ENCODE peak calls at places on chromosomes 2 and 18, in eight cellular contexts. Q is pancreas; I is tibial artery; D is brain microvascular endothelial cell; Z is CD8-positive, alpha-beta T cell; J is Panc1; A is ovary; B is CD4-positive, alpha-beta memory T cell. R is an unnamed sample.
A peak's percentile ranks its signal among the peaks of the same experiment; 100 is the strongest.

GRCh38 chr2:238518828-238519186 is 92.1 kb downstream of the ASB1 start:
- DNase-seq in I (no peak), Q (no peak), J (no peak), A (no peak), B (no peak), D (no peak), Z (no peak), R (no peak)

GRCh38 chr2:85243101-85244072 is 84.4 kb downstream of the TGOLN2 start:
- DNase-seq in Z (no peak), Q (peak; percentile 83), B (no peak), I (peak; percentile 50), D (peak; percentile 18), A (no peak), J (no peak), R (peak; percentile 48)

GRCh38 chr2:65300134-65300771 is 72.6 kb downstream of the ACTR2 start:
- DNase-seq in B (no peak), D (peak; percentile 60), Z (no peak), J (no peak), A (peak; percentile 87), I (peak; percentile 88), Q (no peak), R (peak; percentile 87)

GRCh38 chr18:78732273-78733210 is 247.1 kb upstream of the SALL3 start:
- DNase-seq in Z (no peak), A (no peak), B (no peak), J (no peak), Q (no peak), I (no peak), D (no peak), R (no peak)

GRCh38 chr2:108911807-108912628 is 77.0 kb downstream of the EDAR start:
- DNase-seq in I (no peak), D (no peak), B (no peak), J (no peak), A (no peak), Z (no peak), Q (no peak), R (no peak)

GRCh38 chr2:134406311-134406710 is 152.4 kb downstream of the MGAT5 start:
- DNase-seq in B (no peak), A (no peak), Z (no peak), Q (no peak), I (no peak), J (no peak), D (no peak), R (no peak)

GRCh38 chr2:55003706-55004639 is 46.3 kb downstream of the RTN4 start:
- DNase-seq in Q (no peak), J (no peak), Z (no peak), D (no peak), B (no peak), I (no peak), A (no peak), R (no peak)

GRCh38 chr18:5073026-5073944 is 123.8 kb downstream of the AKAIN1 start:
- DNase-seq in I (no peak), J (peak; percentile 17), D (peak; percentile 2), Q (no peak), Z (no peak), B (peak; percentile 15), A (no peak), R (no peak)

GRCh38 chr2:174717916-174718315 is 46.4 kb downstream of the CHRNA1 start:
- DNase-seq in I (no peak), D (no peak), J (no peak), A (no peak), Z (no peak), B (no peak), Q (no peak), R (no peak)

GRCh38 chr2:16215892-16216554 is 275.7 kb downstream of the MYCN start:
- DNase-seq in B (no peak), J (no peak), A (no peak), Z (no peak), I (no peak), Q (no peak), D (no peak), R (peak; percentile 23)

GRCh38 chr18:2087877-2088673 is 483.2 kb downstream of the METTL4 start:
- DNase-seq in B (no peak), D (no peak), A (no peak), Z (no peak), J (no peak), Q (no peak), I (peak; percentile 29), R (peak; percentile 69)

GRCh38 chr2:102460467-102460866 is 12.6 kb upstream of the SLC9A4 start:
- DNase-seq in D (no peak), B (no peak), A (no peak), J (no peak), Q (no peak), Z (no peak), I (no peak), R (no peak)

GRCh38 chr2:192814376-192814775 is 619.6 kb upstream of the TMEFF2 start:
- DNase-seq in A (no peak), Z (no peak), D (no peak), Q (no peak), I (no peak), B (no peak), J (no peak), R (no peak)

GRCh38 chr2:102142829-102143449 is 393 bp downstream of the IL1R1 start:
- DNase-seq in Q (no peak), B (no peak), Z (no peak), A (no peak), J (no peak), D (no peak), I (no peak), R (no peak)

GRCh38 chr2:64681479-64681967 is 27.8 kb upstream of the SERTAD2 start:
- DNase-seq in B (no peak), I (no peak), J (no peak), Q (no peak), A (no peak), D (no peak), Z (no peak), R (no peak)

GRCh38 chr2:229417906-229418305 is 146.8 kb upstream of the PID1 start:
- DNase-seq in Q (no peak), A (no peak), J (no peak), Z (no peak), I (no peak), B (no peak), D (no peak), R (no peak)

GRCh38 chr2:120323214-120323613 is 22.7 kb upstream of the INHBB start:
- DNase-seq in A (peak; percentile 62), Q (peak; percentile 81), D (no peak), J (no peak), Z (no peak), I (peak; percentile 75), B (no peak), R (peak; percentile 75)

GRCh38 chr18:41004320-41004719 is 950.7 kb upstream of the PIK3C3 start:
- DNase-seq in I (no peak), D (no peak), Q (no peak), A (no peak), Z (no peak), B (no peak), J (no peak), R (no peak)

GRCh38 chr2:156517419-156517818 is 81.2 kb downstream of the GPD2 start:
- DNase-seq in J (no peak), A (no peak), I (no peak), D (no peak), Q (no peak), B (no peak), Z (no peak), R (no peak)

GRCh38 chr2:67259581-67260347 is 137.4 kb upstream of the ETAA1 start:
- DNase-seq in D (peak; percentile 79), J (peak; percentile 85), B (no peak), I (peak; percentile 29), Z (no peak), Q (no peak), A (peak; percentile 19), R (peak; percentile 32)

GRCh38 chr2:238811765-238812164 is 36.1 kb upstream of the TWIST2 start:
- DNase-seq in Q (no peak), A (no peak), I (no peak), Z (no peak), D (no peak), J (no peak), B (no peak), R (no peak)

GRCh38 chr2:214203199-214203598 is 207.7 kb upstream of the VWC2L start:
- DNase-seq in B (no peak), I (no peak), Z (no peak), J (no peak), Q (no peak), D (no peak), A (no peak), R (no peak)

GRCh38 chr18:4854664-4855063 is 342.4 kb downstream of the AKAIN1 start:
- DNase-seq in I (no peak), Q (no peak), D (no peak), A (no peak), B (no peak), J (no peak), Z (no peak), R (no peak)

DNA sequence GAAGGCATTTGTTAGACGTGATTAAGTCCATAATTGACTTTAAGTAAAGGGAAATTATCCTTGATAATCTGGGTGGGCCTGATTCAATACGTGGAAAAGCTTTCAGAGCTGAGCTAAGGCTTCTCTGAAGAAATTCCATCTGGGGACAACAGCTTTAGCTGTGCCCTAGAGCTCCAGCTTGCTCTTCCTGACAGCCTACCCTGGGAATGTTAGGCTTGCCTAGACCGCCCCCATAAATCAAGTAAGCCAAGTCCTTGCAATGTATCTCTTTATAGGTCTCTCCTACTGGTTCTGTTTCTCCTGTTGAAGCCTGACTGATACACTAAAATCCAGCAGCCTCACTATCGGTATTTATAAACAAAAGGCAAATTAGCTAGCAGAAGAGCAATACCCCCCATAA is 160.0 kb downstream of the STK39 start:
- DNase-seq in A (no peak), Z (no peak), I (no peak), Q (no peak), B (no peak), J (no peak), D (no peak), R (no peak)
- H3K27ac ChIP-seq in A (no peak overlapping the region), Z (no peak overlapping the region), I (no peak overlapping the region), Q (no peak overlapping the region), B (no peak overlapping the region), J (no peak overlapping the region), D (no peak overlapping the region), R (no peak overlapping the region)

GRCh38 chr18:58391932-58392331 is 237.0 kb downstream of the ALPK2 start:
- DNase-seq in B (no peak), A (no peak), I (no peak), Z (no peak), D (no peak), Q (no peak), J (no peak), R (no peak)
- H3K36me3 ChIP-seq in B (no peaks in the 10 kb centered on the region), A (no peaks in the 10 kb centered on the region), I (peaks cover 47% of the 10 kb centered on the region), Z (no peaks in the 10 kb centered on the region), D (peaks cover 43% of the 10 kb centered on the region), Q (peaks cover 16% of the 10 kb centered on the region), J (no peaks in the 10 kb centered on the region), R (peaks cover 71% of the 10 kb centered on the region)

GRCh38 chr2:44952143-44952805 is 10.8 kb downstream of the SIX3 start:
- DNase-seq in Q (peak; percentile 81), I (no peak), J (no peak), Z (no peak), A (no peak), D (peak; percentile 47), B (no peak), R (no peak)
- H3K4me3 ChIP-seq in Q (peak overlapping the region; percentile 52), I (peak overlapping the region; percentile 51), J (peak overlapping the region; percentile 38), Z (peak overlapping the region; percentile 15), A (no peak overlapping the region), D (peak overlapping the region; percentile 27), B (no peak overlapping the region), R (peak overlapping the region; percentile 55)

DNA sequence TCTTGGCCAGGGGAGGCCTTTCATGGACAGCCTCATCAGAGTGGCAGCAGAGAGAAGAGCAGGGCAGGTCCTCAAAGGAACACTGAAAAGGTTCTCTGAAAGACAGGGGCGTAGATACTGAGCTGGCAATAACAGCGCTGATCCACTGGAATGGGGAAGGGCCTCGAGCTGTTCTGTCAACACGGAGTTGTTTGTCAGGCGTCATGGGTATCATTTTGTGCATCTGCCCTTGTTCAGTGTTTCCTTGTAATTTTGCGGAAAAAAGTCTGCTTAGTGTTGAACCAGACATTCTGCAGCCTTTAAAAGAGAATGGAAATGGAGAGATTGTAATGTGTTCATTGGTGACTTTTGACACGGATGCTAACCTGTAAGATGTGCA is 21.5 kb downstream of the AGAP1 start:
- DNase-seq in J (no peak), D (no peak), Z (no peak), I (no peak), A (no peak), B (no peak), Q (no peak), R (no peak)
- H3K27ac ChIP-seq in J (no peak overlapping the region), D (no peak overlapping the region), Z (no peak overlapping the region), I (no peak overlapping the region), A (no peak overlapping the region), B (no peak overlapping the region), Q (no peak overlapping the region), R (no peak overlapping the region)